ENCODE peak calls at places on chromosomes 12 and 14, in six cellular contexts. N is PC-3, K is astrocyte, C is K562, P is SK-N-SH, M is fibroblast of lung. A is an unnamed sample. For H3K27me3, the result is how much of the 10 kb centered on the place peaks cover.

GRCh38 chr12:121578230-121579189 is 2.3 kb downstream of the KDM2B start:
- DNase-seq in N (no peak), K (no peak), C (no peak), P (peak), M (peak), A (no peak)

GRCh38 chr14:22314183-22314820 is 274.7 kb downstream of the DAD1 start:
- DNase-seq in N (peak), K (peak), C (peak), P (peak), M (peak), A (peak)

GRCh38 chr12:14773685-14774073 is 29.6 kb downstream of the WBP11 start:
- DNase-seq in N (peak), K (no peak), C (no peak), P (peak), M (no peak), A (no peak)

GRCh38 chr14:49220492-49220891 is 365.7 kb downstream of the RPS29 start:
- DNase-seq in N (no peak), K (peak), C (no peak), P (no peak), M (no peak), A (no peak)

GRCh38 chr14:91866061-91866460 is 1.3 kb downstream of the TC2N start:
- DNase-seq in N (peak), K (peak), C (no peak), P (no peak), M (peak), A (peak)

GRCh38 chr14:64502476-64503183 is 1.0 kb downstream of the ZBTB25 start:
- DNase-seq in N (peak), K (peak), C (no peak), P (no peak), M (peak), A (peak)

GRCh38 chr14:100854435-100854834 is 28.5 kb downstream of the MEG3 start:
- DNase-seq in N (no peak), K (no peak), C (no peak), P (no peak), M (no peak), A (no peak)

GRCh38 chr12:79895804-79896203 is 39.1 kb downstream of the PPP1R12A start:
- DNase-seq in N (no peak), K (no peak), C (no peak), P (no peak), M (no peak), A (no peak)

GRCh38 chr12:14628771-14629170 is 61.1 kb upstream of the PLBD1 start:
- DNase-seq in N (no peak), K (no peak), C (no peak), P (no peak), M (no peak), A (no peak)

GRCh38 chr14:59161571-59162175 is 26.8 kb upstream of the DAAM1 start:
- DNase-seq in N (peak), K (peak), C (peak), P (no peak), M (peak), A (no peak)

GRCh38 chr14:72714094-72714493 is 179.8 kb downstream of the DPF3 start:
- DNase-seq in N (no peak), K (no peak), C (no peak), P (no peak), M (no peak), A (no peak)

GRCh38 chr12:121766290-121767039 is 27.0 kb downstream of the RHOF start:
- DNase-seq in N (no peak), K (no peak), C (peak), P (peak), M (no peak), A (no peak)

GRCh38 chr12:42568952-42569916 is 20.3 kb downstream of the PRICKLE1 start:
- DNase-seq in N (peak), K (peak), C (no peak), P (no peak), M (peak), A (peak)

GRCh38 chr12:121138284-121138683 is 5.6 kb downstream of the P2RX7 start:
- DNase-seq in N (no peak), K (no peak), C (peak), P (no peak), M (no peak), A (no peak)

GRCh38 chr14:32331227-32331597 is 2.1 kb downstream of the AKAP6 start:
- DNase-seq in N (no peak), K (no peak), C (peak), P (no peak), M (no peak), A (no peak)

GRCh38 chr12:6277982-6278438 is 32.5 kb upstream of the PLEKHG6 start:
- DNase-seq in N (peak), K (no peak), C (no peak), P (no peak), M (no peak), A (peak)

GRCh38 chr12:124452576-124453391 is 114.6 kb downstream of the NCOR2 start:
- DNase-seq in N (no peak), K (no peak), C (no peak), P (no peak), M (no peak), A (no peak)

GRCh38 chr12:6200266-6201198 is at the start of gene CD9:
- DNase-seq in N (peak), K (no peak), C (peak), P (peak), M (no peak), A (peak)

GRCh38 chr12:68189766-68190700 is 30.5 kb upstream of the IFNG start:
- DNase-seq in N (peak), K (peak), C (no peak), P (no peak), M (peak), A (no peak)

GRCh38 chr14:102215071-102215470 is 75.4 kb downstream of the WDR20 start:
- DNase-seq in N (peak), K (peak), C (no peak), P (no peak), M (peak), A (no peak)

GRCh38 chr14:83828406-83828805 is 1701.5 kb upstream of the FLRT2 start:
- DNase-seq in N (no peak), K (no peak), C (no peak), P (no peak), M (peak), A (no peak)

GRCh38 chr14:102731871-102732800 is 45.1 kb upstream of the TRAF3 start:
- DNase-seq in N (no peak), K (no peak), C (no peak), P (no peak), M (no peak), A (no peak)

GRCh38 chr12:639566-639965 is 23.7 kb downstream of the NINJ2 start:
- DNase-seq in N (no peak), K (no peak), C (no peak), P (no peak), M (no peak), A (no peak)

GRCh38 chr12:6575648-6576047 is 7.6 kb upstream of the NOP2 start:
- DNase-seq in N (no peak), K (no peak), C (no peak), P (no peak), M (no peak), A (no peak)

GRCh38 chr14:71474291-71474690 is 457.9 kb upstream of the RGS6 start:
- DNase-seq in N (no peak), K (no peak), C (no peak), P (peak), M (no peak), A (no peak)

GRCh38 chr14:89332031-89332430 is 85.0 kb downstream of the FOXN3 start:
- DNase-seq in N (peak), K (no peak), C (no peak), P (no peak), M (peak), A (no peak)

GRCh38 chr12:59182660-59183455 is 262.6 kb upstream of the LRIG3 start:
- DNase-seq in N (peak), K (no peak), C (no peak), P (no peak), M (peak), A (no peak)

GRCh38 chr14:61472801-61473376 is 151.5 kb downstream of the PRKCH start:
- DNase-seq in N (no peak), K (no peak), C (no peak), P (no peak), M (peak), A (no peak)

GRCh38 chr12:124505001-124505818 is 62.2 kb downstream of the NCOR2 start:
- DNase-seq in N (no peak), K (no peak), C (no peak), P (no peak), M (no peak), A (no peak)

GRCh38 chr12:16300222-16300621 is 22.7 kb upstream of the SLC15A5 start:
- DNase-seq in N (no peak), K (peak), C (no peak), P (no peak), M (no peak), A (no peak)

GRCh38 chr12:51242896-51243295 is 4.3 kb downstream of the DAZAP2 start:
- DNase-seq in N (no peak), K (no peak), C (no peak), P (no peak), M (no peak), A (no peak)

GRCh38 chr12:68250454-68250853 is 3.0 kb downstream of the IL22 start:
- DNase-seq in N (peak), K (peak), C (no peak), P (no peak), M (no peak), A (no peak)

GRCh38 chr14:77039285-77040058 is 11.0 kb upstream of the IRF2BPL start:
- DNase-seq in N (no peak), K (peak), C (no peak), P (no peak), M (peak), A (no peak)

GRCh38 chr14:78959674-78960264 is 789.6 kb downstream of the NRXN3 start:
- DNase-seq in N (peak), K (peak), C (peak), P (peak), M (peak), A (peak)

GRCh38 chr12:130280226-130280625 is 57.5 kb upstream of the PIWIL1 start:
- DNase-seq in N (no peak), K (no peak), C (no peak), P (no peak), M (no peak), A (peak)

GRCh38 chr14:69803753-69804152 is 6.7 kb upstream of the SLC10A1 start:
- DNase-seq in N (peak), K (no peak), C (no peak), P (no peak), M (no peak), A (no peak)
- TF ChIP-seq CTCF in N (peak), K (no peak), C (peak), P (peak), M (no peak), A (peak)

DNA sequence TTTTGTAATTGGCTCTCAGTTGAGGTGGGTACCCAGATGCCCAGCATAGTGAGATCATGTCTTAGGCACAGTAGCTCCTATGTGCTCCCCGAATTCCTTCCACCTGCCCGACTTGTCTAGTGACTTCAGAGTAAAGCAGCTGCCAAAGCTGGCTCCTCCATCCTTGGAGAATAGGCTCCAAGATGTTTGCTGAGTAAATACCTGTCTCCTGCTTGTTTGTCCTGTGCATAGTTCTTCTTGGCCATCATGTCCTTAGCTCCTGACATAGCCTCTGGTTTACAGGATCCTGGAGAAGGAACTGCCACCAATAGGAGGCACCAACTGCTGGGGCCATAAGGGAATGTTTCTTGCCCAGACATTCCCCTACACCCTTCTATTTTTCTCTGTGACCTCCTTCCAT is 52.6 kb upstream of the CISTR start:
- DNase-seq in N (peak), K (no peak), C (no peak), P (no peak), M (no peak), A (no peak)
- H3K4me2 ChIP-seq in N (peak), K (no peak), C (no peak), P (no peak), M (no peak), A (no peak)

GRCh38 chr12:119992129-119992705 is 3.2 kb downstream of the BICDL1 start:
- DNase-seq in N (no peak), K (no peak), C (no peak), P (no peak), M (no peak), A (no peak)

GRCh38 chr12:119988788-119989618 is at the start of gene BICDL1:
- DNase-seq in N (peak), K (peak), C (peak), P (peak), M (peak), A (peak)

GRCh38 chr12:119989619-119990381 is 764 bp downstream of the BICDL1 start:
- DNase-seq in N (peak), K (peak), C (peak), P (peak), M (peak), A (peak)

GRCh38 chr12:119988440-119988787 is 622 bp upstream of the BICDL1 start:
- DNase-seq in N (no peak), K (peak), C (no peak), P (peak), M (peak), A (no peak)

DNA sequence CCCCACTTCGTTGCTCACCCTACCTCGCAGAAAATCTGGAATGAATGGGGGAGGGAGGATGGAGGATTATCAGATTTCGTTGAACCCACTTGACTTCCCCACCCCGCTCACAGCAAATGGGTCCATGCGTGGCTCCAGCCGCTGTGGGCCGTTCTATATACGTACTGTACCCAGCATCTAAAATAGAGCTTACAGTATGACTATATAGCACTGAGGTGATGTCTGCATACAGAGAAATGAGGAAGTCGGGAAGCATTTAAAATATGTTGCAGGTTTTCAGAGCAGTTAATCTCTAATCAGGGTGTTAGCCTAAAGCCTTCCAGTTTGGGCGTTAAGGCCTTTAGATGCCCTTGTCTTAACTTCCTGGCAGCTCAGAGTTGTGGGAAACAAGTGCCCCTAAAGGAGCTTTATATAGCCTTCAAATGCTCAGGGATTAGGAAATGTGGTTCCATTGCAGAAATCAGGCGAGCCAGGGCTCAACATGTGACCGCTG is 1.4 kb downstream of the BICDL1 start:
- DNase-seq in N (no peak), K (no peak), C (no peak), P (no peak), M (no peak), A (no peak)
- H3K27me3 ChIP-seq in N (under half), K (under half), C (under half), P (under half), M (under half), A (under half)

GRCh38 chr12:22396735-22397134 is 62.2 kb upstream of the ST8SIA1 start:
- DNase-seq in N (no peak), K (no peak), C (no peak), P (no peak), M (no peak), A (no peak)
- TF ChIP-seq CTCF in N (no peak), K (no peak), C (no peak), P (no peak), M (no peak), A (no peak)

GRCh38 chr12:54004063-54004840 is 4.3 kb downstream of the HOXC9 start:
- DNase-seq in N (no peak), K (no peak), C (no peak), P (no peak), M (no peak), A (no peak)
- H3K4me2 ChIP-seq in N (no peak), K (no peak), C (no peak), P (no peak), M (no peak), A (no peak)